ENCODE peak calls at places on chromosomes 5 and 9, in four cellular contexts. One of them, this sample, is unnamed.

GRCh38 chr5:10533218-10533617 is 30.7 kb upstream of the ANKRD33B start:
- DNase-seq in sigmoid colon: peak; percentile 52
- DNase-seq in adrenal gland: no peak
- DNase-seq in ovary: no peak
- DNase-seq in this sample: peak; percentile 51

GRCh38 chr9:77839459-77840140 is 191.5 kb upstream of the GNA14 start:
- DNase-seq in ovary: no peak
- DNase-seq in sigmoid colon: no peak
- DNase-seq in adrenal gland: no peak
- DNase-seq in this sample: no peak

GRCh38 chr5:75260708-75261107 is 24.0 kb upstream of the ANKRD31 start:
- DNase-seq in sigmoid colon: no peak
- DNase-seq in adrenal gland: no peak
- DNase-seq in ovary: no peak
- DNase-seq in this sample: no peak

GRCh38 chr5:135433626-135434426 is 13.3 kb downstream of the DCANP1 start:
- DNase-seq in ovary: peak; percentile 21
- DNase-seq in adrenal gland: no peak
- DNase-seq in sigmoid colon: no peak
- DNase-seq in this sample: no peak

GRCh38 chr5:23840083-23840482 is 332.7 kb downstream of the PRDM9 start:
- DNase-seq in adrenal gland: no peak
- DNase-seq in ovary: no peak
- DNase-seq in sigmoid colon: no peak
- DNase-seq in this sample: no peak

GRCh38 chr5:134079748-134080581 is 34.5 kb upstream of the TCF7 start:
- DNase-seq in adrenal gland: no peak
- DNase-seq in sigmoid colon: peak; percentile 48
- DNase-seq in ovary: no peak
- DNase-seq in this sample: no peak

GRCh38 chr9:100700689-100701318 is 122.9 kb downstream of the CAVIN4 start:
- DNase-seq in sigmoid colon: no peak
- DNase-seq in adrenal gland: peak; percentile 37
- DNase-seq in ovary: no peak
- DNase-seq in this sample: no peak

GRCh38 chr5:62791059-62791458 is 212.4 kb downstream of the LRRC70 start:
- DNase-seq in ovary: no peak
- DNase-seq in adrenal gland: no peak
- DNase-seq in sigmoid colon: no peak
- DNase-seq in this sample: no peak

GRCh38 chr5:56328753-56329560 is 95.8 kb upstream of the ANKRD55 start:
- DNase-seq in adrenal gland: no peak
- DNase-seq in ovary: no peak
- DNase-seq in sigmoid colon: no peak
- DNase-seq in this sample: no peak

GRCh38 chr9:70003786-70004185 is 39.9 kb upstream of the MAMDC2 start:
- DNase-seq in adrenal gland: no peak
- DNase-seq in sigmoid colon: no peak
- DNase-seq in ovary: no peak
- DNase-seq in this sample: no peak

GRCh38 chr5:77853353-77853907 is 77.3 kb upstream of the TBCA start:
- DNase-seq in ovary: no peak
- DNase-seq in sigmoid colon: no peak
- DNase-seq in adrenal gland: no peak
- DNase-seq in this sample: no peak

GRCh38 chr5:169626779-169627178 is 10.3 kb upstream of the DOCK2 start:
- DNase-seq in sigmoid colon: no peak
- DNase-seq in ovary: no peak
- DNase-seq in adrenal gland: no peak
- DNase-seq in this sample: no peak

GRCh38 chr5:6274846-6275543 is 103.4 kb downstream of the MED10 start:
- DNase-seq in adrenal gland: no peak
- DNase-seq in ovary: no peak
- DNase-seq in sigmoid colon: no peak
- DNase-seq in this sample: no peak

GRCh38 chr9:32524558-32525461 is 1.2 kb downstream of the RIGI start:
- DNase-seq in ovary: no peak
- DNase-seq in adrenal gland: no peak
- DNase-seq in sigmoid colon: no peak
- DNase-seq in this sample: no peak

GRCh38 chr5:98101131-98101530 is 672.3 kb upstream of the RGMB start:
- DNase-seq in sigmoid colon: no peak
- DNase-seq in adrenal gland: no peak
- DNase-seq in ovary: no peak
- DNase-seq in this sample: no peak

GRCh38 chr5:149370878-149371277 is 8.2 kb downstream of the IL17B start:
- DNase-seq in ovary: no peak
- DNase-seq in adrenal gland: peak; percentile 74
- DNase-seq in sigmoid colon: no peak
- DNase-seq in this sample: no peak

GRCh38 chr5:14914603-14915277 is 43.2 kb upstream of the ANKH start:
- DNase-seq in adrenal gland: no peak
- DNase-seq in sigmoid colon: no peak
- DNase-seq in ovary: no peak
- DNase-seq in this sample: no peak

GRCh38 chr5:59863777-59864176 is 29.7 kb downstream of the PDE4D start:
- DNase-seq in ovary: no peak
- DNase-seq in sigmoid colon: no peak
- DNase-seq in adrenal gland: no peak
- DNase-seq in this sample: no peak

GRCh38 chr5:16615737-16616535 is 861 bp downstream of the RETREG1 start:
- DNase-seq in adrenal gland: no peak
- DNase-seq in sigmoid colon: no peak
- DNase-seq in ovary: no peak
- DNase-seq in this sample: no peak

GRCh38 chr9:99368341-99369326 is 146.6 kb downstream of the SEC61B start:
- DNase-seq in ovary: peak; percentile 64
- DNase-seq in sigmoid colon: peak; percentile 77
- DNase-seq in adrenal gland: peak; percentile 60
- DNase-seq in this sample: peak; percentile 80

GRCh38 chr5:38557309-38557710 is 864 bp upstream of the LIFR start:
- DNase-seq in ovary: peak; percentile 64
- DNase-seq in adrenal gland: no peak
- DNase-seq in sigmoid colon: no peak
- DNase-seq in this sample: no peak

GRCh38 chr5:9343146-9343850 is 202.6 kb downstream of the SEMA5A start:
- DNase-seq in ovary: no peak
- DNase-seq in adrenal gland: no peak
- DNase-seq in sigmoid colon: no peak
- DNase-seq in this sample: no peak

GRCh38 chr5:100731768-100732167 is 171.3 kb downstream of the ST8SIA4 start:
- DNase-seq in ovary: no peak
- DNase-seq in adrenal gland: no peak
- DNase-seq in sigmoid colon: no peak
- DNase-seq in this sample: no peak

GRCh38 chr9:37954581-37954981 is 50.7 kb upstream of the SLC25A51 start:
- DNase-seq in adrenal gland: no peak
- DNase-seq in sigmoid colon: no peak
- DNase-seq in ovary: no peak
- DNase-seq in this sample: no peak

GRCh38 chr5:170597109-170597741 is 93.4 kb downstream of the KCNIP1 start:
- DNase-seq in ovary: no peak
- DNase-seq in sigmoid colon: peak; percentile 60
- DNase-seq in adrenal gland: peak; percentile 83
- DNase-seq in this sample: no peak

GRCh38 chr5:122264610-122265009 is 47.4 kb upstream of the SNCAIP start:
- DNase-seq in ovary: no peak
- DNase-seq in adrenal gland: no peak
- DNase-seq in sigmoid colon: no peak
- DNase-seq in this sample: no peak

GRCh38 chr5:120419110-120419509 is 45.0 kb upstream of the PRR16 start:
- DNase-seq in sigmoid colon: no peak
- DNase-seq in ovary: no peak
- DNase-seq in adrenal gland: no peak
- DNase-seq in this sample: no peak

GRCh38 chr5:42756630-42757601 is at the start of gene CCDC152:
- DNase-seq in adrenal gland: no peak
- DNase-seq in sigmoid colon: no peak
- DNase-seq in ovary: peak; percentile 48
- DNase-seq in this sample: no peak

GRCh38 chr9:120358877-120359276 is 221.1 kb downstream of the CDK5RAP2 start:
- DNase-seq in ovary: no peak
- DNase-seq in sigmoid colon: no peak
- DNase-seq in adrenal gland: no peak
- DNase-seq in this sample: no peak

GRCh38 chr5:138077064-138077696 is 6.7 kb upstream of the WNT8A start:
- DNase-seq in sigmoid colon: peak; percentile 77
- DNase-seq in ovary: peak; percentile 63
- DNase-seq in adrenal gland: peak; percentile 62
- DNase-seq in this sample: no peak

GRCh38 chr5:172113036-172113435 is 75.0 kb downstream of the STK10 start:
- DNase-seq in ovary: no peak
- DNase-seq in adrenal gland: no peak
- DNase-seq in sigmoid colon: no peak
- DNase-seq in this sample: no peak

GRCh38 chr5:172107606-172108005 is 80.4 kb downstream of the STK10 start:
- DNase-seq in ovary: no peak
- DNase-seq in sigmoid colon: no peak
- DNase-seq in adrenal gland: peak; percentile 48
- DNase-seq in this sample: no peak

GRCh38 chr5:172109749-172110148 is 78.3 kb downstream of the STK10 start:
- DNase-seq in sigmoid colon: no peak
- DNase-seq in ovary: no peak
- DNase-seq in adrenal gland: no peak
- DNase-seq in this sample: no peak

GRCh38 chr5:172110260-172110815 is 77.7 kb downstream of the STK10 start:
- DNase-seq in ovary: no peak
- DNase-seq in adrenal gland: no peak
- DNase-seq in sigmoid colon: no peak
- DNase-seq in this sample: no peak

GRCh38 chr5:172110921-172111873 is 76.8 kb downstream of the STK10 start:
- DNase-seq in ovary: no peak
- DNase-seq in adrenal gland: peak; percentile 52
- DNase-seq in sigmoid colon: no peak
- DNase-seq in this sample: peak; percentile 59
- TF ChIP-seq POLR2A in ovary: no peak
- TF ChIP-seq POLR2A in adrenal gland: no peak
- TF ChIP-seq POLR2A in sigmoid colon: no peak
- TF ChIP-seq POLR2A in this sample: no peak

GRCh38 chr5:132800545-132800944 is 12.6 kb upstream of the SOWAHA start:
- DNase-seq in sigmoid colon: no peak
- DNase-seq in adrenal gland: no peak
- DNase-seq in ovary: no peak
- DNase-seq in this sample: no peak
- H3K27ac ChIP-seq in sigmoid colon: no peak overlapping the region
- H3K27ac ChIP-seq in adrenal gland: no peak overlapping the region
- H3K27ac ChIP-seq in ovary: no peak overlapping the region
- H3K27ac ChIP-seq in this sample: no peak overlapping the region

GRCh38 chr9:116456490-116457088 is 230.5 kb upstream of the TRIM32 start:
- DNase-seq in ovary: no peak
- DNase-seq in adrenal gland: no peak
- DNase-seq in sigmoid colon: no peak
- DNase-seq in this sample: no peak
- TF ChIP-seq POLR2A in ovary: no peak
- TF ChIP-seq POLR2A in adrenal gland: no peak
- TF ChIP-seq POLR2A in sigmoid colon: no peak
- TF ChIP-seq POLR2A in this sample: no peak

GRCh38 chr9:134392900-134393299 is 66.6 kb downstream of the RXRA start:
- DNase-seq in ovary: no peak
- DNase-seq in adrenal gland: no peak
- DNase-seq in sigmoid colon: no peak
- DNase-seq in this sample: no peak
- H3K27ac ChIP-seq in ovary: no peak overlapping the region
- H3K27ac ChIP-seq in adrenal gland: no peak overlapping the region
- H3K27ac ChIP-seq in sigmoid colon: no peak overlapping the region
- H3K27ac ChIP-seq in this sample: no peak overlapping the region

GRCh38 chr9:110241491-110242321 is 14.6 kb downstream of the TXN start:
- DNase-seq in sigmoid colon: no peak
- DNase-seq in adrenal gland: no peak
- DNase-seq in ovary: no peak
- DNase-seq in this sample: no peak
- TF ChIP-seq POLR2A in sigmoid colon: no peak
- TF ChIP-seq POLR2A in adrenal gland: no peak
- TF ChIP-seq POLR2A in ovary: no peak
- TF ChIP-seq POLR2A in this sample: no peak

GRCh38 chr5:153629027-153629426 is 138.6 kb downstream of the GRIA1 start:
- DNase-seq in sigmoid colon: no peak
- DNase-seq in adrenal gland: peak; percentile 44
- DNase-seq in ovary: peak; percentile 29
- DNase-seq in this sample: no peak
- H3K27ac ChIP-seq in sigmoid colon: no peak overlapping the region
- H3K27ac ChIP-seq in adrenal gland: no peak overlapping the region
- H3K27ac ChIP-seq in ovary: no peak overlapping the region
- H3K27ac ChIP-seq in this sample: no peak overlapping the region

DNA sequence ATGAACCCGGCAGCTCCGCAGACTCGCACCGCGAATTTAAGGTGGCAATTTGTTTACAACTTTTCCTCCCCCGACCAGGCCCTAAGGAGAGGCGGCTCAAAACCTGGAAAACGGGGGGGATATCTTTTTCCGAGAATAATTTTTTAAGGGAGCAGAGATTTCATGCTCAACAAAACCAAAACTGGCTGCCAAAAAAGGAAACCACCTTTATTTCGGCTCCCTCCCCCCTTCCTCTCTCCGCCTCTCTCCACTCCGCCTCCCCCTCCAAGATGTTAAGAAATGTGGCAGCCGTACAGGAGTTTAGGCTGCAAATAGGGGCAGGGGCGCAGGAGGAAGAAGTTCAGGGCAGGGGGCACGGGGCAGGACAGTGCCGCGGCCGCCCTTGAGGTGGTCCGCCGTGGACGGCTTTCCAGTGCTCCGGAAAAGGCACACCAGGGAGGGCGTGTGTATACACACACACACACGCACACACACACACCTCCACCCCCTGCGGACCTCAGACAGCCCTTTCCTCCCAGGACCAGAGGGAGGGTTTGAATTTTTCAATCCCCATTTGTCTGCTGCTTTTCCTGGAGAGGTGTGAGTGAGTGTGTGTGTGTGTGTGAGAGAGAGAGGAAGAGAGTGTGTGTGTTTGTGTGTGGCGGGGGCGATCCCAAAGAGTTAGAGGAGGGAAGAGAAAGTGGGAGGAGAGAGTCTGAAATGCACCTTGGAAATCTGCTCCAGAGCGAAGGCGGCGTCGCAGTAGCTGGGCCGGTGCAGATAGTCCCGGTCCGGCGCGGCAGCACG is 9.1 kb downstream of the PTCH1 start:
- DNase-seq in ovary: peak; percentile 74
- DNase-seq in sigmoid colon: peak; percentile 78
- DNase-seq in adrenal gland: peak; percentile 61
- DNase-seq in this sample: peak; percentile 67
- TF ChIP-seq POLR2A in ovary: no peak
- TF ChIP-seq POLR2A in sigmoid colon: peak; percentile 26
- TF ChIP-seq POLR2A in adrenal gland: no peak
- TF ChIP-seq POLR2A in this sample: no peak

GRCh38 chr5:145855842-145856267 is 17.0 kb downstream of the GRXCR2 start:
- DNase-seq in adrenal gland: peak; percentile 21
- DNase-seq in ovary: no peak
- DNase-seq in sigmoid colon: no peak
- DNase-seq in this sample: no peak
- H3K27ac ChIP-seq in adrenal gland: peak overlapping the region; percentile 78
- H3K27ac ChIP-seq in ovary: peak overlapping the region; percentile 67
- H3K27ac ChIP-seq in sigmoid colon: peak overlapping the region; percentile 73
- H3K27ac ChIP-seq in this sample: peak overlapping the region; percentile 37

This sample was measured in heart left ventricle.